ENCODE peak calls at places on chromosomes 13 and 19, in five cellular contexts. F, W, I, A and J are unnamed samples.

GRCh38 chr13:79799466-79799865 is 318.5 kb downstream of the NDFIP2 start:
- DNase-seq in F (no peak), W (no peak), I (no peak), A (no peak), J (no peak)

GRCh38 chr13:47094734-47095434 is 198.0 kb upstream of the HTR2A start:
- DNase-seq in F (no peak), W (peak), I (no peak), A (no peak), J (no peak)

GRCh38 chr13:21984156-21984555 is 313.3 kb downstream of the FGF9 start:
- DNase-seq in F (no peak), W (no peak), I (no peak), A (no peak), J (no peak)

GRCh38 chr13:74132152-74132767 is 1.9 kb downstream of the KLF12 start:
- DNase-seq in F (no peak), W (no peak), I (peak), A (no peak), J (no peak)

GRCh38 chr19:19748249-19748938 is 15.5 kb upstream of the ZNF14 start:
- DNase-seq in F (no peak), W (no peak), I (no peak), A (no peak), J (no peak)

GRCh38 chr19:51164215-51164614 is 22.1 kb downstream of the SIGLEC7 start:
- DNase-seq in F (no peak), W (no peak), I (no peak), A (no peak), J (no peak)

GRCh38 chr19:48123907-48124675 is 13.5 kb upstream of the PLA2G4C start:
- DNase-seq in F (no peak), W (no peak), I (peak), A (peak), J (no peak)

GRCh38 chr19:18029617-18030338 is 21.8 kb downstream of the ARRDC2 start:
- DNase-seq in F (no peak), W (no peak), I (peak), A (no peak), J (no peak)

GRCh38 chr13:38542601-38543000 is 144.3 kb upstream of the FREM2 start:
- DNase-seq in F (no peak), W (no peak), I (no peak), A (no peak), J (no peak)

GRCh38 chr13:103224804-103225203 is 158.6 kb upstream of the SLC10A2 start:
- DNase-seq in F (no peak), W (no peak), I (no peak), A (no peak), J (no peak)

GRCh38 chr13:111359237-111359915 is 38.9 kb downstream of the TEX29 start:
- DNase-seq in F (no peak), W (no peak), I (peak), A (no peak), J (no peak)

GRCh38 chr19:33905937-33906577 is 109.4 kb downstream of the KCTD15 start:
- DNase-seq in F (peak), W (no peak), I (no peak), A (no peak), J (no peak)

GRCh38 chr13:50917572-50917971 is 8.0 kb downstream of the RNASEH2B start:
- DNase-seq in F (no peak), W (no peak), I (no peak), A (no peak), J (no peak)

GRCh38 chr19:11098861-11099260 is 9.6 kb downstream of the LDLR start:
- DNase-seq in F (no peak), W (no peak), I (no peak), A (no peak), J (no peak)

GRCh38 chr19:6683971-6684370 is 14.0 kb upstream of the TNFSF14 start:
- DNase-seq in F (no peak), W (no peak), I (no peak), A (no peak), J (no peak)

GRCh38 chr13:102799544-102800144 is 725 bp downstream of the BIVM start:
- DNase-seq in F (peak), W (no peak), I (peak), A (no peak), J (no peak)

GRCh38 chr19:4456843-4457653 is 546 bp downstream of the UBXN6 start:
- DNase-seq in F (peak), W (no peak), I (peak), A (no peak), J (no peak)

GRCh38 chr13:27300941-27301586 is 30.4 kb downstream of the RASL11A start:
- DNase-seq in F (no peak), W (no peak), I (no peak), A (no peak), J (no peak)

GRCh38 chr19:16289594-16289993 is 35.0 kb upstream of the KLF2 start:
- DNase-seq in F (no peak), W (no peak), I (no peak), A (no peak), J (no peak)

GRCh38 chr13:109387438-109387837 is 398.9 kb downstream of the IRS2 start:
- DNase-seq in F (no peak), W (no peak), I (no peak), A (no peak), J (no peak)

GRCh38 chr13:41065098-41065497 is 3.8 kb downstream of the WBP4 start:
- DNase-seq in F (no peak), W (no peak), I (peak), A (peak), J (no peak)

GRCh38 chr13:99436013-99436412 is 65.3 kb upstream of the TM9SF2 start:
- DNase-seq in F (no peak), W (no peak), I (no peak), A (no peak), J (no peak)

GRCh38 chr13:99434258-99434788 is 66.9 kb upstream of the TM9SF2 start:
- DNase-seq in F (no peak), W (no peak), I (no peak), A (no peak), J (peak)

GRCh38 chr13:99433543-99434075 is 67.7 kb upstream of the TM9SF2 start:
- DNase-seq in F (no peak), W (no peak), I (no peak), A (no peak), J (no peak)

GRCh38 chr13:99436686-99437416 is 64.4 kb upstream of the TM9SF2 start:
- DNase-seq in F (peak), W (no peak), I (peak), A (peak), J (no peak)

GRCh38 chr13:99435116-99435515 is 66.2 kb upstream of the TM9SF2 start:
- DNase-seq in F (no peak), W (no peak), I (no peak), A (no peak), J (no peak)
- TF ChIP-seq CTCF in F (no peak), W (no peak), I (no peak), A (no peak), J (no peak)

DNA sequence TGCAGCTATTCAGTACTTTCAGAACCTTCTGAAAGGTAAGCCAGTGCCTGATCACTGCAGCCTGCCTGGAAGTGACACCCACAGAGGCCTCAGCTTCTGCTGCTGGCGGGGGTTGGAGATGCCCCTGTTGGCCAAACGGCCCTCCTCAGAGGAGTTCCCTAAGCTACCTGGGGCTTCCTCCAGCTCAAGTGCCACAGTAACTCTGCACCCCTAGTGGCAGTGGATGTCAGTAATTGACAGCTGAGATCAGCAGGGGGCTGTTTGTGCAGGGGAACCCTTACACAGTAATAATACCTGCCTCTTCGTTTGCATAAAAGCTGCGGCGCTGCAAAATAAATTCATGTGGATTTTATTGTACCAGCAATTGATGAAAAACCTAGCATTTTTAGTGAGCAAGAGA is 28.9 kb downstream of the TDRD12 start:
- DNase-seq in F (no peak), W (no peak), I (no peak), A (no peak), J (peak)
- TF ChIP-seq CTCF in F (peak), W (peak), I (no peak), A (no peak), J (peak)

DNA sequence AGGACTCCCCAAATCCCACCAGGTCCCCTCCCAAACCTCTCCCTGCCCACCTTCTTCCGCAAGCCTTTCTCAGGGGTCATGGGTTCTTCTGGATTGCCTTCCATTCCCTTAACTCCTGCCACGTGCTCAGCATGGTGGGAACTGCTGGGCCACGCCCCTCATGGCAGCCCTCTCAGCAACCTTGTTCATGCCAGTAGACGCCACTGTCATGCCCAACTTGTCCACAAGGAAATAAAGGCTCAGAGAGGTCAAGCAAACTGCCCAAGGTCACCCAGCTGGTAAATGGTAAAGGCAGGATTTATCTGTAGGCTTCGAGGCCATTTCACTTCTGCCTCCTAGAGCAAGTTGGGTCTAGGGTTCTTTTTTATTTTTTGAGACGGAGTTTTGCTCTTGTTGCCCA is 10.9 kb downstream of the PRAM1 start:
- DNase-seq in F (no peak), W (no peak), I (no peak), A (no peak), J (no peak)
- TF ChIP-seq CTCF in F (no peak), W (no peak), I (no peak), A (peak), J (peak)

GRCh38 chr13:100767192-100767591 is 92.6 kb upstream of the TMTC4 start:
- DNase-seq in F (no peak), W (no peak), I (no peak), A (no peak), J (no peak)
- TF ChIP-seq CTCF in F (no peak), W (no peak), I (no peak), A (no peak), J (no peak)

DNA sequence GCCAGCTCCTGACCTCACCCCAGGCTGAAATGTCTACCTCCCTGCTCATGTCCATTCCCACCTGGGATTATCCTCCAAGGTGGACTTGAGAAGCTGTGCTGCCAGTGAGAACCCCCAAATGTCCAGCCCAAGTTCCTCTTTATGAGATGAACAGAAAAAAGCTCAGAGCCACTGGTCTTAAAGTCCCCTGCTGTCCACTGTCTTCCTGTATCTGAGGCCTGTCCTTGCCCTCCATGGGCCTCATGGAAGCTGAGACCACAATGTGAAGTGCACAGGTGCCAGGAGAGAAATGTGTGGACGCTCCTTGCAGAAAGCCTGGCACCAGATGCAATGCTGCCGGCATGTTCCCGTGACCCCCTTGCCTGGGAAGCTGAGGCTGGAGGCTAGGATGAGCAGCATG is 3.3 kb upstream of the AMER2 start:
- DNase-seq in F (no peak), W (no peak), I (no peak), A (no peak), J (no peak)
- TF ChIP-seq CTCF in F (no peak), W (no peak), I (no peak), A (no peak), J (no peak)

GRCh38 chr19:55341191-55342043 is 1.7 kb downstream of the KMT5C start:
- DNase-seq in F (peak), W (no peak), I (peak), A (no peak), J (no peak)

GRCh38 chr19:55339225-55340143 is at the start of gene KMT5C:
- DNase-seq in F (peak), W (peak), I (peak), A (peak), J (peak)

GRCh38 chr19:55342044-55342531 is 2.4 kb downstream of the KMT5C start:
- DNase-seq in F (no peak), W (no peak), I (no peak), A (no peak), J (no peak)

GRCh38 chr19:55340144-55340783 is 588 bp downstream of the KMT5C start:
- DNase-seq in F (no peak), W (no peak), I (no peak), A (no peak), J (no peak)

GRCh38 chr19:55340784-55341147 is 1.1 kb downstream of the KMT5C start:
- DNase-seq in F (peak), W (no peak), I (no peak), A (no peak), J (no peak)
- TF ChIP-seq CTCF in F (no peak), W (peak), I (peak), A (peak), J (no peak)

GRCh38 chr13:45373116-45373606 is 32.2 kb upstream of the TPT1 start:
- DNase-seq in F (no peak), W (no peak), I (no peak), A (no peak), J (no peak)

GRCh38 chr13:45372189-45373115 is 31.5 kb upstream of the TPT1 start:
- DNase-seq in F (no peak), W (no peak), I (peak), A (no peak), J (no peak)

GRCh38 chr13:45369116-45369515 is 28.1 kb upstream of the TPT1 start:
- DNase-seq in F (no peak), W (no peak), I (no peak), A (no peak), J (no peak)

GRCh38 chr13:45368571-45368970 is 27.6 kb upstream of the TPT1 start:
- DNase-seq in F (no peak), W (no peak), I (peak), A (no peak), J (no peak)

DNA sequence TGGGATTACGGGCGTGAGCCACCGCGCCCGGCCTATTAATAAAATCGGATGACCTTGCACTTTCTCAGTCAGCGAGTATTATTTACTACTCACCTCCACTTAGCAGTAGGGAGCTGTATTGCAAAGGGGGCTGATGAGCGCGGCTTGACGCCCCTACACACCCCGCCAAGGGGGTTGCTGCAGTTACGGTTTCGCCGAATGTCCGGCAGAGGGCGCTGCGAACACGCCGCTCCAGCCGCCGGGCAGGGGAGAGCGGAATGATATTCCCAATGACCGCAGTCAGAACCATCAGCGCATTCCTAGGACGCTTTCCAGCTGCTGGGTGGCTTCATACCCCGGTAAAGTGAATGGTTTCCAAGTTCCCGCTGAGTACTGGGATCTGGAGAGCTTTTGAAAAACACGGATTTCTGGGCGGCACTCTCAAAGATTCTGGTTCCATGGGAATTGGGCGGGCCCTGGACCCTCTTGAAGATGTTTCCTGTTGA is 30.0 kb upstream of the TPT1 start:
- DNase-seq in F (peak), W (no peak), I (peak), A (peak), J (no peak)
- TF ChIP-seq CTCF in F (peak), W (peak), I (peak), A (peak), J (peak)